ENCODE peak calls at places on chromosomes 16 and 17, in ten cellular contexts. X is left ventricle myocardium inferior; H is AG04450; J is CD8-positive, alpha-beta T cell; I is endodermal cell; C is esophagus squamous epithelium; K is ascending aorta; R is body of pancreas; B is BE2C; N is RWPE2. F is an unnamed sample.

GRCh38 chr17:40705567-40705966 is 2.0 kb upstream of the KRT24 start:
- DNase-seq in I (no peak), B (no peak), J (no peak), H (no peak), R (no peak), C (no peak), K (no peak), X (no peak), N (no peak), F (no peak)

GRCh38 chr17:77602883-77603640 is 355.4 kb upstream of the TNRC6C start:
- DNase-seq in H (no peak), J (peak; percentile 35), N (peak; percentile 59), K (peak; percentile 56), X (no peak), C (no peak), I (no peak), R (no peak), B (no peak), F (no peak)

GRCh38 chr17:77101521-77102410 is 39.0 kb upstream of the SEC14L1 start:
- DNase-seq in H (no peak), J (no peak), I (no peak), B (no peak), C (no peak), R (no peak), N (no peak), X (no peak), K (no peak), F (no peak)

GRCh38 chr17:36593651-36594316 is 2.1 kb downstream of the DHRS11 start:
- DNase-seq in J (no peak), B (no peak), N (no peak), R (no peak), K (no peak), H (no peak), C (no peak), X (no peak), I (no peak), F (no peak)

GRCh38 chr17:32722733-32723132 is 154.2 kb downstream of the MYO1D start:
- DNase-seq in B (no peak), J (no peak), X (no peak), H (no peak), R (no peak), I (no peak), C (no peak), N (no peak), K (no peak), F (no peak)

GRCh38 chr16:68031951-68032350 is 8.9 kb downstream of the DUS2 start:
- DNase-seq in X (no peak), B (no peak), N (no peak), C (no peak), R (no peak), I (no peak), J (no peak), K (no peak), H (no peak), F (no peak)

GRCh38 chr16:24102120-24102740 is 153.9 kb upstream of the CACNG3 start:
- DNase-seq in I (peak; percentile 54), N (no peak), J (no peak), H (no peak), C (no peak), X (no peak), B (no peak), K (no peak), R (no peak), F (no peak)

GRCh38 chr16:54817432-54817831 is 113.2 kb upstream of the IRX5 start:
- DNase-seq in B (no peak), X (no peak), C (no peak), R (no peak), H (no peak), N (no peak), K (no peak), J (no peak), I (peak; percentile 60), F (no peak)

GRCh38 chr17:80069886-80070177 is 31.5 kb upstream of the GAA start:
- DNase-seq in K (peak; percentile 72), B (no peak), X (no peak), J (no peak), N (no peak), H (no peak), C (no peak), R (no peak), I (no peak), F (no peak)

GRCh38 chr16:15509051-15509592 is 74.7 kb downstream of the BMERB1 start:
- DNase-seq in N (no peak), I (peak; percentile 50), J (no peak), H (no peak), B (no peak), X (no peak), K (no peak), R (no peak), C (no peak), F (no peak)

GRCh38 chr16:58393138-58393504 is 850 bp downstream of the GINS3 start:
- DNase-seq in X (no peak), I (no peak), H (no peak), N (no peak), R (no peak), J (no peak), C (no peak), B (no peak), K (no peak), F (no peak)

GRCh38 chr17:49583226-49583625 is 7.6 kb downstream of the NXPH3 start:
- DNase-seq in B (no peak), H (no peak), R (no peak), I (no peak), N (no peak), X (no peak), C (no peak), K (peak; percentile 60), J (no peak), F (no peak)

GRCh38 chr16:3157229-3158013 is 22.6 kb downstream of the ZNF213 start:
- DNase-seq in H (peak; percentile 89), B (peak; percentile 79), R (peak; percentile 78), I (peak; percentile 96), C (no peak), X (peak; percentile 55), K (peak; percentile 83), J (peak; percentile 65), N (peak; percentile 66), F (peak; percentile 84)

GRCh38 chr16:54645328-54645727 is 285.3 kb upstream of the IRX5 start:
- DNase-seq in K (no peak), C (no peak), J (no peak), I (no peak), H (no peak), B (no peak), X (no peak), R (no peak), N (no peak), F (no peak)

GRCh38 chr16:20821682-20822081 is 15.4 kb downstream of the REXO5 start:
- DNase-seq in H (no peak), J (no peak), K (no peak), N (no peak), R (no peak), B (no peak), I (no peak), C (no peak), X (no peak), F (no peak)

GRCh38 chr17:16981928-16982327 is 10.0 kb upstream of the TNFRSF13B start:
- DNase-seq in N (no peak), H (no peak), X (no peak), R (no peak), K (no peak), J (peak; percentile 43), I (peak; percentile 52), C (no peak), B (no peak), F (no peak)

GRCh38 chr17:30782206-30782605 is 42.3 kb downstream of the CRLF3 start:
- DNase-seq in B (no peak), K (no peak), X (no peak), R (no peak), N (no peak), H (no peak), C (no peak), I (no peak), J (no peak), F (no peak)

GRCh38 chr16:2976201-2976600 is 4.0 kb downstream of the PKMYT1 start:
- DNase-seq in N (no peak), I (no peak), K (no peak), C (no peak), B (no peak), X (no peak), J (no peak), R (no peak), H (no peak), F (no peak)

GRCh38 chr17:19381361-19381740 is 3.1 kb downstream of the MAPK7 start:
- DNase-seq in R (no peak), K (no peak), X (no peak), J (no peak), B (no peak), H (no peak), I (no peak), C (no peak), N (no peak), F (no peak)
- H3K4me3 ChIP-seq in R (no peak overlapping the region), K (no peak overlapping the region), X (no peak overlapping the region), J (no peak overlapping the region), B (no peak overlapping the region), H (no peak overlapping the region), I (no peak overlapping the region), C (no peak overlapping the region), N (no peak overlapping the region), F (no peak overlapping the region)

GRCh38 chr17:57106836-57107497 is 21.9 kb downstream of the AKAP1 start:
- DNase-seq in R (no peak), I (no peak), H (no peak), X (no peak), K (no peak), N (no peak), C (no peak), J (no peak), B (no peak), F (no peak)
- TF ChIP-seq CTCF in R (no peak), I (peak; percentile 11), H (no peak), X (no peak), K (peak; percentile 2), N (no peak), C (no peak), J (no peak), B (no peak), F (no peak)

DNA sequence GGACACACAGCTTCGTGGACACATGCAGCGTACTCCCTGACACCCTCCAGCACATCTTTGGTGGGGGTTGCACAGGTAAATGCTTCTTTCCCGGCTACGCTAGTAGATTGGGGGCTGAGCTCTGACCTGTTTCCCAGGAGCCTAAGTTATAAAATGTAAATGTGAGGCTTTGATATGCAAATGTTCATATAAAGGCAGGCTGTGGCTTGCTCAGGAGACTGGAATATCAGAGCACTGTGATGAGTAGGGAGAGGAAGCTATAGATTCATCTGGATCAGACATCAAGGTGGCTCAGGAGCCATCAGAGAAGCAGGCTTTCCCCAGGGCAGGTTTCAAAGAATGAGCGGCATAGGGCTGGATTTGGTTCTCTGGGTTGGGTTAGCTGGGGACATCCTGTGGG is 3.4 kb upstream of the ETV4 start:
- DNase-seq in K (no peak), H (no peak), X (no peak), I (peak; percentile 62), J (no peak), C (no peak), B (no peak), R (no peak), N (no peak), F (no peak)
- H3K27me3 ChIP-seq in K (no peaks in the 10 kb centered on the region), H (no peaks in the 10 kb centered on the region), X (peaks cover 19% of the 10 kb centered on the region), I (peaks cover 13% of the 10 kb centered on the region), J (peaks cover 35% of the 10 kb centered on the region), C (peaks cover 70% of the 10 kb centered on the region), B (no peaks in the 10 kb centered on the region), R (no peaks in the 10 kb centered on the region), N (no peaks in the 10 kb centered on the region), F (no peaks in the 10 kb centered on the region)

DNA sequence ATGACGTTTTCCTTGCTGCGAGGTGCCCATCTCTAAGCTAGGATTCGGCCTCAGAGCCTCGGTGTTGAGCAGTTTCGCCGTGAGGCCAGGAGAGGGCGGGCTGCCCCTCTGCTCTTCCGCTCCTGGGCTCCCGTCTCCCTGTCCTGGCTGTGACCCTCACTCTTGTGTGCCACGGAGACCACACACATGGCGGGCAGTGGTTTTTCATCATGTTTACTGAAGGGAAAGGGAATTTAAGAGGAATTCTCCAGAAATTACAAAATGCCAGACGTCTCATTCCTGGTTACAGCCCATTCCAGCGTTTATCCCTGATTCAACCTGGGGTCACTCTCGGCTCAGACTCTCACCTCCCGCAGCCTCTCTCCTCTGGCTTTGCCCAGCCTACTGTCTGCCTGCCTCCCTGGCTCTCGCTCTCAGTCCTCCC is 96.8 kb upstream of the ELAC2 start:
- DNase-seq in N (no peak), J (no peak), R (peak; percentile 5), I (peak; percentile 89), B (peak; percentile 39), K (no peak), X (peak; percentile 19), C (no peak), H (peak; percentile 24), F (no peak)
- H3K4me3 ChIP-seq in N (no peak overlapping the region), J (no peak overlapping the region), R (no peak overlapping the region), I (no peak overlapping the region), B (no peak overlapping the region), K (no peak overlapping the region), X (peak overlapping the region; percentile 35), C (no peak overlapping the region), H (peak overlapping the region; percentile 29), F (no peak overlapping the region)

F was measured in left lung.